ENCODE peak calls at places on chromosomes 5 and 9, in four cellular contexts. One of them, this sample, is unnamed.

GRCh38 chr9:132673355-132673754 is 3.1 kb downstream of the GTF3C4 start:
- DNase-seq in A549: peak
- DNase-seq in K562: peak
- DNase-seq in GM12878: no peak
- DNase-seq in this sample: peak

GRCh38 chr9:120490888-120491595 is 88.9 kb downstream of the CDK5RAP2 start:
- DNase-seq in A549: no peak
- DNase-seq in K562: no peak
- DNase-seq in GM12878: peak
- DNase-seq in this sample: no peak

GRCh38 chr9:81620009-81620405 is 69.3 kb downstream of the TLE1 start:
- DNase-seq in A549: no peak
- DNase-seq in K562: no peak
- DNase-seq in GM12878: no peak
- DNase-seq in this sample: no peak

GRCh38 chr5:141777711-141778110 is 95.7 kb upstream of the ARAP3 start:
- DNase-seq in A549: no peak
- DNase-seq in K562: no peak
- DNase-seq in GM12878: no peak
- DNase-seq in this sample: no peak

GRCh38 chr5:116444373-116445058 is 130.1 kb downstream of the SEMA6A start:
- DNase-seq in A549: no peak
- DNase-seq in K562: no peak
- DNase-seq in GM12878: no peak
- DNase-seq in this sample: no peak

GRCh38 chr9:94734054-94734754 is 7.7 kb downstream of the AOPEP start:
- DNase-seq in A549: no peak
- DNase-seq in K562: peak
- DNase-seq in GM12878: no peak
- DNase-seq in this sample: no peak

GRCh38 chr5:75051217-75051751 is 1.1 kb downstream of the GCNT4 start:
- DNase-seq in A549: no peak
- DNase-seq in K562: no peak
- DNase-seq in GM12878: no peak
- DNase-seq in this sample: no peak

GRCh38 chr5:168881427-168882149 is 302.4 kb upstream of the PANK3 start:
- DNase-seq in A549: no peak
- DNase-seq in K562: peak
- DNase-seq in GM12878: no peak
- DNase-seq in this sample: no peak

GRCh38 chr9:14313951-14314423 is at the start of gene NFIB:
- DNase-seq in A549: peak
- DNase-seq in K562: peak
- DNase-seq in GM12878: no peak
- DNase-seq in this sample: peak

GRCh38 chr5:1204693-1205242 is 3.4 kb downstream of the SLC6A19 start:
- DNase-seq in A549: peak
- DNase-seq in K562: peak
- DNase-seq in GM12878: no peak
- DNase-seq in this sample: peak

GRCh38 chr5:1514027-1514818 is 9.5 kb downstream of the LPCAT1 start:
- DNase-seq in A549: no peak
- DNase-seq in K562: no peak
- DNase-seq in GM12878: no peak
- DNase-seq in this sample: no peak

GRCh38 chr9:79615038-79615437 is 43.3 kb downstream of the TLE4 start:
- DNase-seq in A549: no peak
- DNase-seq in K562: no peak
- DNase-seq in GM12878: no peak
- DNase-seq in this sample: no peak

GRCh38 chr5:1011226-1011631 is 2.6 kb downstream of the NKD2 start:
- DNase-seq in A549: peak
- DNase-seq in K562: peak
- DNase-seq in GM12878: no peak
- DNase-seq in this sample: peak

GRCh38 chr5:56466136-56466816 is 233.1 kb upstream of the ANKRD55 start:
- DNase-seq in A549: no peak
- DNase-seq in K562: no peak
- DNase-seq in GM12878: no peak
- DNase-seq in this sample: no peak

GRCh38 chr5:134436523-134437339 is 25.1 kb upstream of the CDKN2AIPNL start:
- DNase-seq in A549: peak
- DNase-seq in K562: no peak
- DNase-seq in GM12878: peak
- DNase-seq in this sample: peak

GRCh38 chr9:124012368-124013262 is 1.0 kb downstream of the LHX2 start:
- DNase-seq in A549: no peak
- DNase-seq in K562: no peak
- DNase-seq in GM12878: no peak
- DNase-seq in this sample: no peak

GRCh38 chr9:106893088-106893487 is 30.1 kb downstream of the ZNF462 start:
- DNase-seq in A549: peak
- DNase-seq in K562: no peak
- DNase-seq in GM12878: no peak
- DNase-seq in this sample: no peak

GRCh38 chr5:97529354-97529753 is 346.3 kb upstream of the RIOK2 start:
- DNase-seq in A549: no peak
- DNase-seq in K562: no peak
- DNase-seq in GM12878: no peak
- DNase-seq in this sample: no peak

GRCh38 chr5:138157626-138158025 is 18.4 kb upstream of the NME5 start:
- DNase-seq in A549: no peak
- DNase-seq in K562: no peak
- DNase-seq in GM12878: no peak
- DNase-seq in this sample: no peak

GRCh38 chr9:71683598-71684235 is 84.6 kb downstream of the CEMIP2 start:
- DNase-seq in A549: no peak
- DNase-seq in K562: no peak
- DNase-seq in GM12878: no peak
- DNase-seq in this sample: no peak

GRCh38 chr9:71690058-71690691 is 78.1 kb downstream of the CEMIP2 start:
- DNase-seq in A549: no peak
- DNase-seq in K562: no peak
- DNase-seq in GM12878: no peak
- DNase-seq in this sample: no peak

GRCh38 chr9:71684566-71684965 is 83.7 kb downstream of the CEMIP2 start:
- DNase-seq in A549: no peak
- DNase-seq in K562: no peak
- DNase-seq in GM12878: no peak
- DNase-seq in this sample: no peak

GRCh38 chr9:71685394-71685793 is 82.9 kb downstream of the CEMIP2 start:
- DNase-seq in A549: no peak
- DNase-seq in K562: no peak
- DNase-seq in GM12878: no peak
- DNase-seq in this sample: no peak

DNA sequence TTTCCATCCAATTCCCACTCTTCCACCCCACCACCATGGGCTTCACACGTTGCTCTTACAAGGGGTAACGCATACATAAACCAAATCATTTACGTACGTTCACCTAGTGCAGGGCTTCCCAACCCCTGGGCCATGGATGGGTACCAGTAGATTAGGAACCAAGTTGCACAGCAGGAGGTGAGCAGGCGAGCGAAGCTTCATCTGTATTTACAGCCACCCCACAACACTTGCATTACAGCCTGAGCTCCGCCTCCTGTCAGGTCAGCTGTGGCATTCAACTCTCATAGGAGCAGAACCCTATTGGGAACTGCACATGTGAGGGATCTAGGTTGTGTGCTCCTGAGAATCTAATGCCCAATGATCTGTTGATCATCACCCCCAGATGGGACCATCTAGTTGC is 82.3 kb downstream of the CEMIP2 start:
- DNase-seq in A549: no peak
- DNase-seq in K562: no peak
- DNase-seq in GM12878: no peak
- DNase-seq in this sample: no peak
- TF ChIP-seq SMC3 in A549: no peak
- TF ChIP-seq SMC3 in K562: no peak
- TF ChIP-seq SMC3 in GM12878: no peak
- TF ChIP-seq SMC3 in this sample: no peak

GRCh38 chr5:106072208-106072607 is 1598.5 kb downstream of the EFNA5 start:
- DNase-seq in A549: no peak
- DNase-seq in K562: no peak
- DNase-seq in GM12878: no peak
- DNase-seq in this sample: no peak
- TF ChIP-seq EP300 in A549: no peak
- TF ChIP-seq EP300 in K562: no peak
- TF ChIP-seq EP300 in GM12878: no peak
- TF ChIP-seq EP300 in this sample: no peak

DNA sequence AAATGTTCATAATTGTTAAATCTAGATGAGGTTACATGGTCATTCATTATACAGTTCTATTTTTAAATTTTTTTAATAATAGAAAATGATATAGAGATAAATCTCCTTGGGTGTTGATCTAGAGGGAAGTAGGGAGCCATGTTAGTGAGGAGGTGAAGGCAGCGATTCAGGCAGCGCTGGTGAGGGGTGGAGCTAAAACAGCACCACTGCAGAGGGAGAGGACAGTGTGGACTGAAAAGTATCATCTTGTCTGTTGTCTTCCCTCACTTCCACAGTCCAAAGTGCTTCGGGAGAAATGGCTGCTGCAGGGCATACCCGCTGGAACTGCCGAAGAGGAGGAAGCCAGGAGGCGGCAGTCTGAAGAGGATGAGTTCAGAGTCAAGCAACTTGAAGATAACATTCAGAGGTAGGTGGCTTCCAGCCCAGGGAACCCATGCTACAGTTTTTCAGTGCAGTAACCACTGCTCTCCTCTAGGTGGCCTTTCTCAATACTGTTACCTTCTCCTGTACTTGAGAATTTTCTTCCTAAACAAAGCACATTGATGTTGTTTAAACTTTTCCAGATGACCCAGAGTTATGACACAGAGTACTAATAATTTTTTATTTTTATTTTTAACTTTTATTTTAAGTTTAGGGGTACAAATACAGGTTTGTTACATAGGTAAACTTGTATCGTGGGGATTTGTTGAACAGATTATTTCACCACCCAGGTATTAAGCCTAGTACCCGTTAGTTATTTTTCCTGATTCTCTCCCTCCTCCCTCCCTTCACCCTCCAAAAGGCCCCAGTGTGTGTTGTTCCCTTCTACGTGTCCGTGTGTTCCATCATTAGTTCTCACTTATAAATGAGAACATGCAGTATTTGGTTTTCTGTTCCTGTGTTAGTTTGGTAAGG is 100.5 kb downstream of the PALM2AKAP2 start:
- DNase-seq in A549: peak
- DNase-seq in K562: peak
- DNase-seq in GM12878: no peak
- DNase-seq in this sample: peak
- TF ChIP-seq BHLHE40 in A549: no peak
- TF ChIP-seq BHLHE40 in K562: no peak
- TF ChIP-seq BHLHE40 in GM12878: no peak
- TF ChIP-seq BHLHE40 in this sample: no peak

DNA sequence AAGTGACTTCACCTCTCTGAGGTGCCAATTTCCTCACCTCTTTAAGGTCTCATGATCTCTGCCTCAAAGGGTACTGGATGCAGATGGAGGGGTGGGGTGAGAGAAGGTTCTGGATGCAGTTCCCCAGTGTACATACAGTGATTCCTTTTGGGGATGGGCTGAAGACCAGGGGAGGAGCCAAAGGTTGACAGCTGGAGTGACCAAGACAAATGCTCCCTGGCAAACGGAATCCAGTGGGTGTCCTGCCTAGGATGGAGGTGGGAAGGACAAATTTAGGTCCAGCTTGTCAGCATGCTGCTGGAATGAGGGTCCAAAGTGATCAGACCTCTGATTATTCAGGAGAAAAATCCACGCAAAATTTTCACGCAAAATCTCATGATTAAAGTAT is 7.3 kb upstream of the LMX1B start:
- DNase-seq in A549: no peak
- DNase-seq in K562: no peak
- DNase-seq in GM12878: no peak
- DNase-seq in this sample: no peak
- TF ChIP-seq SMC3 in A549: no peak
- TF ChIP-seq SMC3 in K562: no peak
- TF ChIP-seq SMC3 in GM12878: no peak
- TF ChIP-seq SMC3 in this sample: no peak

DNA sequence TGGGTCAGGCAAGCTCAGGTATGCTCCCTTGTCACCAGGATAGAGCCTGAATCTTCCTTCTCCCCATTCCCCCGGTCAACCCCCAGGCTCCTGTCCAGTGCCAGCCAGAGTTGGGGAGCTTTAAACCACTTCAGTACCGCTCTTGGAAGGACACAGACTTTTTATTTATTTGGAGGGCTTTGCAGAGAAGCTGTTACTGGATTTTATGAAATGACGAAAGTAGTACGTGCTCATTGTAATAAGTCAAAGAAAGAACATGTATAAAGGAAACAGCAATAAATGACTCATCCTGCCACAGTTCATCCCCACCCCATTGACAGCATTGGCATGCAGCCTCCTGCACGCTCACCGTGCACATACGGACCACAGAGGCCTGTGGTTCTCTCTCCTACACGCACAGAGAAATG is 230.3 kb downstream of the AUH start:
- DNase-seq in A549: peak
- DNase-seq in K562: no peak
- DNase-seq in GM12878: no peak
- DNase-seq in this sample: no peak
- TF ChIP-seq EP300 in A549: no peak
- TF ChIP-seq EP300 in K562: no peak
- TF ChIP-seq EP300 in GM12878: peak
- TF ChIP-seq EP300 in this sample: no peak

GRCh38 chr5:128263357-128263756 is 179.8 kb downstream of the SLC12A2 start:
- DNase-seq in A549: no peak
- DNase-seq in K562: no peak
- DNase-seq in GM12878: no peak
- DNase-seq in this sample: no peak
- TF ChIP-seq BHLHE40 in A549: no peak
- TF ChIP-seq BHLHE40 in K562: no peak
- TF ChIP-seq BHLHE40 in GM12878: no peak
- TF ChIP-seq BHLHE40 in this sample: no peak

DNA sequence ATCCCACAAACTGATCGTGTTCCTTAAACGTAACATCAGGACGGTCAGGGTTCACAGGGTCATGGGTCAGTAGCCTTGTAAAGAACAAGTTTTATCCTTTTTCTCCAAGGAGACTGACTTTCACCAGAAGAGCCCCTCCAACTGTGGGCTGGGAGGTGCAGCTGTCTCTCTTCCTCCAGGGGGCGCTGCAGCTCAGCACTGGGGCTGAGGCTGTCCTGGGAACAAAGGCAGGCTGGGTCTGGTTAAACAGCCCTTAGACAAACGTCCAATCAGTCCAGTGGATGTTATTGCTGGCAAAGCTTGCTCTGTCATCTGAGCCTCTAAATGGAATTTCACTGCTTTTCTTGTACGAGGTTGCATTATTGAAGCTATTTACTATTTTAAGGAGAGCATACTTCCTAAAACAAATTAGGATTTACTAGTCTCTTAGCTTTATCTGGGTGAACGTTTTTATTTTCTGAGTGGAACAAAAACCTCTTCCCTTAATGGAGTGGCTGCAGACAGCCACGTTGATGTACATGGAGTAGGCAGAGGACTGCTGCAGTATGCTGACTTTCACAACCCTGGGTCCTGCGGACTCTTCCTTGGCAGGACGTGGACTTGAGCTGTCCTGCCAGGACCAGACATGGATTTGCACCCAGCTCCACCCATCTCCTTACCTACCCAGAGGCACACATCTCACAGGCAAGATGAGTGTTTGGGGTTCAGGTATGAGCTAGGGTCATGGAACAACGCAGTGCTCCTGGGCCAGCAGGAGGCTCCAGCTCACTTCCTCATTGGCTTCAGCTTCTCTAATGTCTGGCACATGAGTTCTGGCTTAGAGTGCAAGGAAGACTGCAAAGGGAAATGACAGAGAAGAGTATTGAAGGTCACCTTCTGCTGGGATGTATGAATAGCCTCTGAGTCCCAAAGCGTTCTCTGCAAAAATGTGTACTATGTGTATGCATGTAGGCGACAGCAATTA is 7.8 kb downstream of the EXOSC2 start:
- DNase-seq in A549: peak
- DNase-seq in K562: peak
- DNase-seq in GM12878: no peak
- DNase-seq in this sample: peak
- TF ChIP-seq SMC3 in A549: peak
- TF ChIP-seq SMC3 in K562: peak
- TF ChIP-seq SMC3 in GM12878: peak
- TF ChIP-seq SMC3 in this sample: peak

This sample was measured in HepG2.